ENCODE peak calls at places on chromosome 17, in four cellular contexts. B, H, R and K are unnamed samples.

GRCh38 chr17:4236456-4236855 is 27.3 kb downstream of the ANKFY1 start:
- DNase-seq in B (no peak), H (no peak), R (no peak), K (no peak)

GRCh38 chr17:64460955-64461354 is 12.0 kb downstream of the MILR1 start:
- DNase-seq in R (no peak), H (no peak), B (no peak), K (no peak)

GRCh38 chr17:68943123-68943811 is 11.9 kb downstream of the ABCA8 start:
- DNase-seq in H (no peak), B (no peak), R (no peak), K (no peak)

GRCh38 chr17:6712058-6712853 is 913 bp downstream of the SLC13A5 start:
- DNase-seq in B (no peak), R (no peak), H (no peak), K (peak; percentile 41)

GRCh38 chr17:17151962-17152361 is 54.2 kb downstream of the PLD6 start:
- DNase-seq in R (no peak), B (peak; percentile 82), H (peak; percentile 68), K (peak; percentile 10)

GRCh38 chr17:79533116-79533515 is 77.7 kb downstream of the RBFOX3 start:
- DNase-seq in R (no peak), H (no peak), B (no peak), K (no peak)

GRCh38 chr17:3879181-3879580 is 13.7 kb downstream of the CAMKK1 start:
- DNase-seq in H (no peak), R (no peak), B (peak; percentile 33), K (no peak)

GRCh38 chr17:4130715-4131114 is 12.1 kb downstream of the ZZEF1 start:
- DNase-seq in B (peak; percentile 7), R (no peak), H (peak; percentile 31), K (no peak)

GRCh38 chr17:74211929-74212261 is 1.5 kb upstream of the TTYH2 start:
- DNase-seq in R (no peak), H (no peak), B (no peak), K (no peak)

GRCh38 chr17:37671028-37671812 is 28.0 kb upstream of the DDX52 start:
- DNase-seq in R (no peak), B (no peak), H (no peak), K (no peak)

GRCh38 chr17:31394544-31394943 is 3.1 kb downstream of the RAB11FIP4 start:
- DNase-seq in R (peak; percentile 72), B (peak; percentile 4), H (peak; percentile 46), K (no peak)

GRCh38 chr17:5864910-5865657 is 205.1 kb upstream of the WSCD1 start:
- DNase-seq in B (no peak), H (no peak), R (no peak), K (no peak)

GRCh38 chr17:78532922-78533640 is 44.1 kb downstream of the DNAH17 start:
- DNase-seq in R (no peak), B (no peak), H (no peak), K (peak; percentile 84)

GRCh38 chr17:30961213-30962188 is 9.3 kb upstream of the RNF135 start:
- DNase-seq in H (no peak), R (peak; percentile 48), B (no peak), K (no peak)

GRCh38 chr17:44982113-44982702 is 14.1 kb upstream of the C1QL1 start:
- DNase-seq in R (no peak), H (no peak), B (no peak), K (no peak)

GRCh38 chr17:51045616-51046526 is 74.8 kb downstream of the SPAG9 start:
- DNase-seq in B (no peak), H (no peak), R (no peak), K (no peak)

GRCh38 chr17:35731239-35731931 is at the start of gene RASL10B:
- DNase-seq in R (peak; percentile 76), H (no peak), B (no peak), K (peak; percentile 59)

GRCh38 chr17:80036715-80037477 is 454 bp downstream of the CCDC40 start:
- DNase-seq in H (no peak), B (no peak), R (no peak), K (no peak)

GRCh38 chr17:77186141-77186604 is 45.4 kb downstream of the SEC14L1 start:
- DNase-seq in B (no peak), R (no peak), H (no peak), K (no peak)

GRCh38 chr17:17088104-17088485 is 45.8 kb downstream of the MPRIP start:
- DNase-seq in H (no peak), R (no peak), B (no peak), K (no peak)

GRCh38 chr17:73856585-73856984 is 212.3 kb upstream of the SDK2 start:
- DNase-seq in R (no peak), B (no peak), H (no peak), K (no peak)

GRCh38 chr17:75130632-75131277 is 787 bp downstream of the NT5C start:
- DNase-seq in B (no peak), H (peak; percentile 49), R (peak; percentile 76), K (peak; percentile 61)

GRCh38 chr17:69012895-69013805 is 47.6 kb downstream of the ABCA9 start:
- DNase-seq in B (no peak), H (no peak), R (no peak), K (no peak)

GRCh38 chr17:68290268-68290954 is 516 bp downstream of the SLC16A6 start:
- DNase-seq in H (peak; percentile 39), B (no peak), R (peak; percentile 62), K (peak; percentile 24)

GRCh38 chr17:9538626-9539025 is 37.0 kb downstream of the STX8 start:
- DNase-seq in H (no peak), R (no peak), B (no peak), K (no peak)

GRCh38 chr17:72576289-72576759 is 455.5 kb downstream of the SOX9 start:
- DNase-seq in H (no peak), B (no peak), R (no peak), K (no peak)

GRCh38 chr17:31404028-31404949 is 12.8 kb downstream of the RAB11FIP4 start:
- DNase-seq in H (no peak), B (no peak), R (no peak), K (no peak)

GRCh38 chr17:6456914-6457687 is 12.8 kb downstream of the PIMREG start:
- DNase-seq in H (no peak), R (no peak), B (no peak), K (peak; percentile 35)

DNA sequence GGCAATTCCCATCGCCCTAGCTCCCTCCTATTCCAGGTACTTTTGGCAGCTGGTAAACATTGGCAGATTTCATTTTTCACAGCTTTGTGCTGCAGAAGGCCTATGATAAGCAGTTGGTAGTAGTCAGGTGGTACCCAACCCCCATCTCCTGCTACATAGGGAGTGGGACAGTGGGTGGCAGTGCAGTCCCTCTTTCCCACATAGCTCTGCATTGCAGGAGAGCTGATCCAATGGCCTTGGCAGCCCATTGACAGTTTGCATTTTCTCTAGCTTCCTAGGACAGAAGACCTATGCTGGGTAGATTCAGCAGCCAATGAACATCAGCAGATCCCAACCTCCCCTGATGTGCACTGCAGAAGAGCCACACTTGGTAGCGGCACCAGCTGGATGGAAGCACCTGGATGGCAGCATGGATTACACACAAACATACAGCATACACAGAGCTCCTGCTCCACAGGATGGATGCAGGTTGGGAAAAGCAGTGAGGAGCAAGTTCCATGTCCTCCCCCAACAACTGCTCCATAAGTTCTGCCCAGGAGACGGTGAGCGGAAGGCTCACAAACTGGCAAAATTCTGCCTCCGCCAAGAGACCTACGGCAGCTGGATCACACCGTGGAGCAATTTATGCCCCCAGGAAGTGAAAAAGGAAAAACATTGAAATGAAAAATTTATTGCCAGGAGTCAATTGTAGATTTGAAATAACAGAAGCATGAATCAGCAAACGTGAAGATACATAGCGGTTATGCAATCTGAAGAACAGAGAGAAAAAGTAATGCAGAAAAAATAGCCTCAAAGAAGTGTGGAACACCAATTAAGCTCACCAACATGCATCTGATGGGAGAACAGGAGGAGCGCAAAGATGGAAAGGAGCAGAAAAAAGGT is 95.7 kb downstream of the CACNG1 start:
- DNase-seq in H (no peak), R (no peak), B (no peak), K (peak; percentile 18)
- TF ChIP-seq CTCF in H (no peak), R (no peak), B (no peak), K (no peak)

GRCh38 chr17:34519286-34519685 is 60.1 kb upstream of the TMEM132E start:
- DNase-seq in R (peak; percentile 28), H (no peak), B (no peak), K (peak; percentile 20)
- TF ChIP-seq CTCF in R (peak; percentile 46), H (no peak), B (peak; percentile 27), K (peak; percentile 37)

DNA sequence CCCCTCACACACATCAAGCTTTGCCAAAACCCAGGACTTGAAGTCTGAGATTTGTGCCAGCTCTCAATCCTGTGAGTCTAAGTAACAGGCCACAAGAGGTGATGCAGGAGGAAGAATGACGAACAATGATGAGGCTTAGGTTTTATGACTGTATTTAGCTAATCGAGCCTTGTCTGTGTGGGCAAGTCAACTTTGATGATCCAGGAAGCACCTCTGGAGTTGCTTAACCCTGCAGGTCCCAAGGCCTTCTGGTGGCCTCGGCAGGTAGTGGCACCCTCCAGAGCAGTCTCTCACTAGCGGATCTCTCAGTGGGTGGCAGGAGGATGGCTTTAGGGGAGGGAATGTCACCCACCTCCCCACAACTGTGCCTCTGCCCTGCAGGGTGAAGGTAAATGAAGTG is 28.7 kb downstream of the CDK5RAP3 start:
- DNase-seq in R (no peak), H (no peak), B (peak; percentile 3), K (peak; percentile 47)
- TF ChIP-seq CTCF in R (no peak), H (no peak), B (no peak), K (no peak)

DNA sequence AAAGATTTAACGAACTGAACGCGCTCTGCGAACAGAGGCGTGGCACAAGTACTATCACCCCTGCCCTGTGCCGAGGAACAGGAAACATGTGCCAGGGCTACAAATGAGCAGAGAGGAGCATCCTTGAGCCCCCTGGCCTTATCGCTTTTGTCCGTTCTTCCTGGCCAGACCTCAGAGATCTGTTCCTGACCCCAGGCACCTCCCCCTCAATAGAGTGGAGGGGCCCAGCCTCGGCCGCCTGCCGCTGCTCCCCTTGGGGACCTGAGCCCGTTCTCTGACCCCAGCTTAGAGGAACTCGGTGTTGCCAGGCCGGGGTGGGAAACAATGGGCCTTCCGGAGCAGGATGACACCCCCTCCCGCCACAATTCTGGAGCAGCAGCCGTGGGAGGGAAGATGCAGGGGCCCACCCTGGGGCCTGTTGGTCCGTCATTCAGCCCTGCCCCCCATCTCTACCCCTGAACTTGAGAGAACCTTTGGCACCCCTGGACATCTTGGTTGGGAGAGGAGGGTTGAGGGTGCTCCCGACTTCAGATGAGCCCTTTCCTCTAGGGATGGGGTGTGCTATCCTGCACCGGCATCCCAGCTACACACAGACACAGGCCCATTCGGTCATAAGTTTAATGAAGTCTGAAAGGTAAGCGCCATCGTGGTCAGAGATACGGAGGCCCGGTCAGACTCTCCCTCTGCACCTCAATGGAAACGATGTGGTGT is 1.1 kb downstream of the NAA38 start:
- DNase-seq in R (no peak), B (no peak), H (no peak), K (no peak)
- TF ChIP-seq CTCF in R (no peak), B (no peak), H (no peak), K (no peak)